ENCODE peak calls at places on chromosomes 16 and 17, in ten cellular contexts. One of them, this sample, is unnamed.

GRCh38 chr16:22077700-22078313 is 14.5 kb upstream of the VWA3A start:
- DNase-seq in brain microvascular endothelial cell: peak; percentile 71
- DNase-seq in activated naive CD4-positive, alpha-beta T cell: peak; percentile 65
- DNase-seq in kidney: no peak
- DNase-seq in HCT116: peak; percentile 39
- DNase-seq in memory B cell: peak; percentile 68
- DNase-seq in T-cell: peak; percentile 69
- DNase-seq in amniotic stem cell: peak; percentile 35
- DNase-seq in SHP77: peak; percentile 12
- DNase-seq in lower leg skin: peak; percentile 93
- DNase-seq in this sample: peak; percentile 53

GRCh38 chr17:73466704-73467433 is 155.1 kb upstream of the CDC42EP4 start:
- DNase-seq in HCT116: no peak
- DNase-seq in SHP77: no peak
- DNase-seq in activated naive CD4-positive, alpha-beta T cell: no peak
- DNase-seq in memory B cell: no peak
- DNase-seq in T-cell: no peak
- DNase-seq in brain microvascular endothelial cell: no peak
- DNase-seq in lower leg skin: no peak
- DNase-seq in amniotic stem cell: no peak
- DNase-seq in kidney: no peak
- DNase-seq in this sample: no peak

GRCh38 chr16:53960954-53961616 is 257.1 kb downstream of the FTO start:
- DNase-seq in kidney: no peak
- DNase-seq in amniotic stem cell: no peak
- DNase-seq in lower leg skin: no peak
- DNase-seq in brain microvascular endothelial cell: no peak
- DNase-seq in T-cell: no peak
- DNase-seq in activated naive CD4-positive, alpha-beta T cell: no peak
- DNase-seq in SHP77: no peak
- DNase-seq in HCT116: no peak
- DNase-seq in memory B cell: no peak
- DNase-seq in this sample: no peak

GRCh38 chr17:31388770-31389672 is 2.5 kb upstream of the RAB11FIP4 start:
- DNase-seq in lower leg skin: peak; percentile 83
- DNase-seq in memory B cell: peak; percentile 61
- DNase-seq in activated naive CD4-positive, alpha-beta T cell: peak; percentile 12
- DNase-seq in T-cell: peak; percentile 20
- DNase-seq in kidney: no peak
- DNase-seq in amniotic stem cell: no peak
- DNase-seq in SHP77: no peak
- DNase-seq in brain microvascular endothelial cell: no peak
- DNase-seq in HCT116: no peak
- DNase-seq in this sample: no peak

GRCh38 chr16:71282943-71283342 is 6.3 kb downstream of the CMTR2 start:
- DNase-seq in brain microvascular endothelial cell: no peak
- DNase-seq in HCT116: no peak
- DNase-seq in activated naive CD4-positive, alpha-beta T cell: no peak
- DNase-seq in amniotic stem cell: no peak
- DNase-seq in lower leg skin: no peak
- DNase-seq in SHP77: no peak
- DNase-seq in kidney: no peak
- DNase-seq in T-cell: no peak
- DNase-seq in memory B cell: no peak
- DNase-seq in this sample: no peak

GRCh38 chr17:53032861-53033271 is 789.9 kb upstream of the KIF2B start:
- DNase-seq in brain microvascular endothelial cell: no peak
- DNase-seq in lower leg skin: no peak
- DNase-seq in amniotic stem cell: no peak
- DNase-seq in SHP77: peak; percentile 84
- DNase-seq in activated naive CD4-positive, alpha-beta T cell: no peak
- DNase-seq in memory B cell: no peak
- DNase-seq in HCT116: peak; percentile 4
- DNase-seq in T-cell: no peak
- DNase-seq in kidney: no peak
- DNase-seq in this sample: no peak

GRCh38 chr16:11370084-11370931 is 25.0 kb downstream of the RMI2 start:
- DNase-seq in HCT116: no peak
- DNase-seq in SHP77: no peak
- DNase-seq in lower leg skin: no peak
- DNase-seq in activated naive CD4-positive, alpha-beta T cell: no peak
- DNase-seq in brain microvascular endothelial cell: no peak
- DNase-seq in amniotic stem cell: no peak
- DNase-seq in memory B cell: peak; percentile 56
- DNase-seq in kidney: peak; percentile 79
- DNase-seq in T-cell: no peak
- DNase-seq in this sample: no peak

GRCh38 chr16:56341656-56342397 is 83.5 kb downstream of the AMFR start:
- DNase-seq in kidney: peak; percentile 54
- DNase-seq in activated naive CD4-positive, alpha-beta T cell: no peak
- DNase-seq in memory B cell: no peak
- DNase-seq in brain microvascular endothelial cell: no peak
- DNase-seq in lower leg skin: no peak
- DNase-seq in T-cell: no peak
- DNase-seq in SHP77: no peak
- DNase-seq in HCT116: no peak
- DNase-seq in amniotic stem cell: no peak
- DNase-seq in this sample: no peak

GRCh38 chr17:59897090-59897489 is 4.2 kb downstream of the RPS6KB1 start:
- DNase-seq in memory B cell: no peak
- DNase-seq in kidney: no peak
- DNase-seq in activated naive CD4-positive, alpha-beta T cell: no peak
- DNase-seq in SHP77: no peak
- DNase-seq in brain microvascular endothelial cell: no peak
- DNase-seq in T-cell: no peak
- DNase-seq in amniotic stem cell: no peak
- DNase-seq in HCT116: no peak
- DNase-seq in lower leg skin: no peak
- DNase-seq in this sample: no peak